ENCODE peak calls at places on chromosome 13, in eight cellular contexts. One of them, this sample, is unnamed.

GRCh38 chr13:36344173-36344572 is 2.0 kb downstream of the SPART start:
- DNase-seq in uterus: no peak
- DNase-seq in upper lobe of right lung: no peak
- DNase-seq in endothelial cell of umbilical vein: no peak
- DNase-seq in fibroblast of pulmonary artery: peak; percentile 88
- DNase-seq in tibial artery: no peak
- DNase-seq in lung: no peak
- DNase-seq in transverse colon: peak; percentile 10
- DNase-seq in this sample: no peak

GRCh38 chr13:46489586-46490023 is 63.4 kb upstream of the LRCH1 start:
- DNase-seq in lung: no peak
- DNase-seq in transverse colon: no peak
- DNase-seq in endothelial cell of umbilical vein: no peak
- DNase-seq in tibial artery: peak; percentile 89
- DNase-seq in upper lobe of right lung: no peak
- DNase-seq in fibroblast of pulmonary artery: peak; percentile 82
- DNase-seq in uterus: no peak
- DNase-seq in this sample: peak; percentile 83

GRCh38 chr13:50255639-50256038 is 240.4 kb downstream of the KCNRG start:
- DNase-seq in tibial artery: no peak
- DNase-seq in uterus: no peak
- DNase-seq in transverse colon: no peak
- DNase-seq in lung: no peak
- DNase-seq in endothelial cell of umbilical vein: no peak
- DNase-seq in upper lobe of right lung: no peak
- DNase-seq in fibroblast of pulmonary artery: no peak
- DNase-seq in this sample: no peak

GRCh38 chr13:97855570-97855970 is 97.9 kb upstream of the IPO5 start:
- DNase-seq in endothelial cell of umbilical vein: peak; percentile 78
- DNase-seq in uterus: peak; percentile 20
- DNase-seq in tibial artery: no peak
- DNase-seq in lung: no peak
- DNase-seq in transverse colon: peak; percentile 10
- DNase-seq in fibroblast of pulmonary artery: peak; percentile 86
- DNase-seq in upper lobe of right lung: no peak
- DNase-seq in this sample: no peak

GRCh38 chr13:43019811-43020210 is 3.6 kb upstream of the DNAJC15 start:
- DNase-seq in lung: no peak
- DNase-seq in tibial artery: no peak
- DNase-seq in uterus: no peak
- DNase-seq in endothelial cell of umbilical vein: no peak
- DNase-seq in fibroblast of pulmonary artery: no peak
- DNase-seq in transverse colon: no peak
- DNase-seq in upper lobe of right lung: no peak
- DNase-seq in this sample: no peak

GRCh38 chr13:37735293-37735692 is 134.3 kb downstream of the TRPC4 start:
- DNase-seq in endothelial cell of umbilical vein: no peak
- DNase-seq in tibial artery: no peak
- DNase-seq in uterus: no peak
- DNase-seq in transverse colon: no peak
- DNase-seq in fibroblast of pulmonary artery: no peak
- DNase-seq in upper lobe of right lung: no peak
- DNase-seq in lung: no peak
- DNase-seq in this sample: no peak

GRCh38 chr13:41696163-41697003 is 239.0 kb downstream of the RGCC start:
- DNase-seq in lung: no peak
- DNase-seq in endothelial cell of umbilical vein: peak; percentile 89
- DNase-seq in upper lobe of right lung: no peak
- DNase-seq in transverse colon: no peak
- DNase-seq in tibial artery: no peak
- DNase-seq in fibroblast of pulmonary artery: peak; percentile 76
- DNase-seq in uterus: no peak
- DNase-seq in this sample: no peak

GRCh38 chr13:100235311-100235901 is 146.5 kb downstream of the PCCA start:
- DNase-seq in fibroblast of pulmonary artery: peak; percentile 71
- DNase-seq in upper lobe of right lung: no peak
- DNase-seq in tibial artery: no peak
- DNase-seq in uterus: no peak
- DNase-seq in transverse colon: no peak
- DNase-seq in endothelial cell of umbilical vein: peak; percentile 67
- DNase-seq in lung: no peak
- DNase-seq in this sample: no peak

GRCh38 chr13:95530178-95530577 is 22.3 kb upstream of the CLDN10 start:
- DNase-seq in transverse colon: no peak
- DNase-seq in fibroblast of pulmonary artery: peak; percentile 72
- DNase-seq in upper lobe of right lung: no peak
- DNase-seq in lung: peak; percentile 72
- DNase-seq in tibial artery: no peak
- DNase-seq in endothelial cell of umbilical vein: peak; percentile 92
- DNase-seq in uterus: no peak
- DNase-seq in this sample: no peak

GRCh38 chr13:44140146-44140545 is 233.5 kb upstream of the SERP2 start:
- DNase-seq in uterus: no peak
- DNase-seq in tibial artery: no peak
- DNase-seq in upper lobe of right lung: no peak
- DNase-seq in fibroblast of pulmonary artery: no peak
- DNase-seq in endothelial cell of umbilical vein: no peak
- DNase-seq in lung: no peak
- DNase-seq in transverse colon: peak; percentile 62
- DNase-seq in this sample: no peak

GRCh38 chr13:33169273-33169980 is 116.1 kb downstream of the STARD13 start:
- DNase-seq in uterus: no peak
- DNase-seq in transverse colon: no peak
- DNase-seq in tibial artery: no peak
- DNase-seq in upper lobe of right lung: no peak
- DNase-seq in lung: no peak
- DNase-seq in endothelial cell of umbilical vein: peak; percentile 87
- DNase-seq in fibroblast of pulmonary artery: peak; percentile 79
- DNase-seq in this sample: no peak

GRCh38 chr13:37918116-37919100 is 48.8 kb upstream of the TRPC4 start:
- DNase-seq in lung: no peak
- DNase-seq in uterus: no peak
- DNase-seq in fibroblast of pulmonary artery: no peak
- DNase-seq in endothelial cell of umbilical vein: no peak
- DNase-seq in transverse colon: no peak
- DNase-seq in upper lobe of right lung: no peak
- DNase-seq in tibial artery: no peak
- DNase-seq in this sample: no peak

DNA sequence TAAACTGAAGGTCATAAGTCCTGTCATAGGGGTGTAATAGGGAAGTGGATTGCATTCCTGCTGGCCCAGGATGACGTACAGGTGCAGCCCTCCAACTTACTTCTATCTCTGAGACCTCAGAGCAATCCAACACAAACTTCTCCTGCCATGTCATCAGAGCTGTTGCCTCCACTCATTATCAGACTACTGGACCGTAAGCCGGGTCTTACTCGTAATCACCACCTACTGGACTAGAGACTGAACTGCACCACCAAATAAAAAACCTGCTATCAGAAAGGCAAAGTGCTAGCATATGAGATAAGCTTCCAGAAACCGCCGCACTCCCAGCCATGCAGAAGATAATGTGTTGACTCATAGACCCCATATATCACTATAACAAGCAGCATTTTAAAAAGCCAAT is 102.1 kb downstream of the SLITRK1 start:
- DNase-seq in upper lobe of right lung: no peak
- DNase-seq in tibial artery: no peak
- DNase-seq in endothelial cell of umbilical vein: no peak
- DNase-seq in fibroblast of pulmonary artery: peak; percentile 63
- DNase-seq in lung: no peak
- DNase-seq in uterus: no peak
- DNase-seq in transverse colon: no peak
- DNase-seq in this sample: no peak
- TF ChIP-seq CTCF in upper lobe of right lung: peak; percentile 11
- TF ChIP-seq CTCF in tibial artery: no peak
- TF ChIP-seq CTCF in endothelial cell of umbilical vein: no peak
- TF ChIP-seq CTCF in fibroblast of pulmonary artery: peak; percentile 66
- TF ChIP-seq CTCF in lung: no peak
- TF ChIP-seq CTCF in uterus: no peak
- TF ChIP-seq CTCF in transverse colon: no peak
- TF ChIP-seq CTCF in this sample: no peak

GRCh38 chr13:52130641-52131040 is 1.8 kb upstream of the NEK5 start:
- DNase-seq in fibroblast of pulmonary artery: no peak
- DNase-seq in lung: no peak
- DNase-seq in tibial artery: no peak
- DNase-seq in endothelial cell of umbilical vein: no peak
- DNase-seq in transverse colon: no peak
- DNase-seq in uterus: no peak
- DNase-seq in upper lobe of right lung: no peak
- DNase-seq in this sample: no peak

GRCh38 chr13:52125547-52125946 is 3.3 kb downstream of the NEK5 start:
- DNase-seq in upper lobe of right lung: no peak
- DNase-seq in transverse colon: no peak
- DNase-seq in fibroblast of pulmonary artery: no peak
- DNase-seq in endothelial cell of umbilical vein: no peak
- DNase-seq in tibial artery: no peak
- DNase-seq in uterus: no peak
- DNase-seq in lung: no peak
- DNase-seq in this sample: no peak

GRCh38 chr13:52127378-52127777 is 1.5 kb downstream of the NEK5 start:
- DNase-seq in lung: no peak
- DNase-seq in transverse colon: no peak
- DNase-seq in uterus: no peak
- DNase-seq in fibroblast of pulmonary artery: no peak
- DNase-seq in tibial artery: no peak
- DNase-seq in upper lobe of right lung: no peak
- DNase-seq in endothelial cell of umbilical vein: no peak
- DNase-seq in this sample: no peak

GRCh38 chr13:52128714-52129700 is at the start of gene NEK5:
- DNase-seq in endothelial cell of umbilical vein: peak; percentile 69
- DNase-seq in transverse colon: peak; percentile 72
- DNase-seq in upper lobe of right lung: peak; percentile 86
- DNase-seq in lung: peak; percentile 63
- DNase-seq in tibial artery: peak; percentile 71
- DNase-seq in fibroblast of pulmonary artery: peak; percentile 44
- DNase-seq in uterus: peak; percentile 47
- DNase-seq in this sample: peak; percentile 75

DNA sequence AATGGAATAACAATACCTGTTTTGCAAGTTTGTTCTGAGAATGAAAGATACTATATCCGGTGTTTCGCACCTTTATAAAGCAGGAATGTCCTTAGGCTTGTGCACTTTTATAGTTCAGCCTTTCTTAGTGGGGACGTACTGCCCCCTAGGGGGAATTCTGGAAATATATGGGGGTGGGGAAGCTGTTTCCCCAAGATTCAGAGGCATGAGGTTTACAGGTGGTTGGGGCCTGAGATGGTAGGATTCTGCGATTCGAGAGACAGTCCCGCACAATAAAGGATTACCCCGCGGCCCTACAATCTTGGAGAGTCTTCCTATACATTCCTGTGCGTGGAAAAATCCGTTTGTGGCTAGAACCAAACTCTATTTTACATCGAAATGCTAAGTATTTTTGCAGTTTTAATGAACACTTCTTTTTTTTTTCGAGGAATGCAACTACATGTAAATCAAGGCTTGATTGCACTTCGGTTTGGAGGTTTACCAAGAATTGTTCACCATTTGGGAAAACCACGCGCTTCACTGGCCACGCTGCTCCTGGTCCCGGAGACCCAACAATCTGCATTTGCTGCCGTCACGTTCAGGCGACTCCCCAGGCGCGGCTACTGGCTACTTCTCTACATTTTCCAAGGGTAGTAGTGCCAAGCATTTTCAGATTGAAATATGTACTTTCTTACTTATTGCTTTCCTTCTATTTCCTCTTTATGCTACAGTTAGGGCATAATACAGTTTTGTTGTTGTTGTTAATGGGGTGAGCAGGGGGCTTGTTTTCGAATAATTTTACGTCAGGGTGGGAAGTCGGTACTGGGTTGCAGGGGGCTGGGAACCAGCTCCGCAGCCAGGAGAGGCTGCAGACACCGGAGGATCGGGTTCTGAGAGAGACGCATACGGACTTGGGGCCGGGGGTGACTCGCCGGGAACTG is 830 bp downstream of the NEK5 start:
- DNase-seq in endothelial cell of umbilical vein: peak; percentile 79
- DNase-seq in upper lobe of right lung: no peak
- DNase-seq in tibial artery: peak; percentile 71
- DNase-seq in lung: peak; percentile 55
- DNase-seq in fibroblast of pulmonary artery: peak; percentile 68
- DNase-seq in transverse colon: peak; percentile 71
- DNase-seq in uterus: peak; percentile 47
- DNase-seq in this sample: no peak
- H3K4me3 ChIP-seq in endothelial cell of umbilical vein: peak overlapping the region; percentile 69
- H3K4me3 ChIP-seq in upper lobe of right lung: peak overlapping the region; percentile 79
- H3K4me3 ChIP-seq in tibial artery: peak overlapping the region; percentile 62
- H3K4me3 ChIP-seq in lung: peak overlapping the region; percentile 52
- H3K4me3 ChIP-seq in fibroblast of pulmonary artery: peak overlapping the region; percentile 67
- H3K4me3 ChIP-seq in transverse colon: peak overlapping the region; percentile 91
- H3K4me3 ChIP-seq in uterus: peak overlapping the region; percentile 64
- H3K4me3 ChIP-seq in this sample: peak overlapping the region; percentile 86

DNA sequence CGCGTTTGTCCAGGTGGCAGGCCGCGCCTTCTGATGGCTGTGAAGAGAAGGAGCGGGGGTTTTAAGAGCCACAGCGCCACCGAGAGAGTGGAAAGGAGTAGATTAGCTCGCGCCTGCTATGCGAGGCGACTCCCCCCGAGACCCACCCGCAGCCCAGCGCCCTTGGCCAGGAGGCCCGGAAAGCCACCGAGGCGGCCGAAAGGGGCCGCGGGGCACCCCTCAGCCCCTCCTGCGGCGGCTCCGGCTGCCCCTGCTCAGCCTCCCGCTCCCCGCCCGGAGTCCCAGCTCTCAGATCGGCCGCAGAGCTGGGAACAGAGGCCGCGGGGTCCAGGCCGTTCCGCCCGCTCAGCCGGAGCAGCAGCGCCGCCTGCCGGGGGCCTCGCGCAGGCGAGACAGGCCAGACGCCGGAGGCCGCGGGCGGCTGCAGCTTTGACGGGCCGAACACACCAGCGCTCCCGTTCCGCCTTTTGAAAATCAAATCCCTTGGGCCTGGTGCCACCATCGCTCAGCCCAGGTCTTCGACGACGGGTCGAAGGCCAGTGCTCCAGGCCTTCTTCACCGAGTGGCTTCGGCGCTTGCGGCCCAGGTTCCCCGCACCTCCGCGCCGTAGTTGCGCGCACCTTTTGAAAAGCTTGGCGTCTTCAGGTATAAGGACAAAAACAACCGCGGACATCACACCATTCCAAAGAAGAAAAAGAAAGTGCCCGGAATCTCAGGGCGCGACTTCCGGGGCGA is 15.3 kb downstream of the CDX2 start:
- DNase-seq in uterus: peak; percentile 56
- DNase-seq in tibial artery: no peak
- DNase-seq in transverse colon: peak; percentile 87
- DNase-seq in endothelial cell of umbilical vein: peak; percentile 64
- DNase-seq in fibroblast of pulmonary artery: peak; percentile 65
- DNase-seq in upper lobe of right lung: peak; percentile 91
- DNase-seq in lung: peak; percentile 66
- DNase-seq in this sample: peak; percentile 71
- TF ChIP-seq CTCF in uterus: peak; percentile 67
- TF ChIP-seq CTCF in tibial artery: peak; percentile 73
- TF ChIP-seq CTCF in transverse colon: peak; percentile 87
- TF ChIP-seq CTCF in endothelial cell of umbilical vein: peak; percentile 95
- TF ChIP-seq CTCF in fibroblast of pulmonary artery: peak; percentile 34
- TF ChIP-seq CTCF in upper lobe of right lung: peak; percentile 84
- TF ChIP-seq CTCF in lung: peak; percentile 56
- TF ChIP-seq CTCF in this sample: peak; percentile 79

DNA sequence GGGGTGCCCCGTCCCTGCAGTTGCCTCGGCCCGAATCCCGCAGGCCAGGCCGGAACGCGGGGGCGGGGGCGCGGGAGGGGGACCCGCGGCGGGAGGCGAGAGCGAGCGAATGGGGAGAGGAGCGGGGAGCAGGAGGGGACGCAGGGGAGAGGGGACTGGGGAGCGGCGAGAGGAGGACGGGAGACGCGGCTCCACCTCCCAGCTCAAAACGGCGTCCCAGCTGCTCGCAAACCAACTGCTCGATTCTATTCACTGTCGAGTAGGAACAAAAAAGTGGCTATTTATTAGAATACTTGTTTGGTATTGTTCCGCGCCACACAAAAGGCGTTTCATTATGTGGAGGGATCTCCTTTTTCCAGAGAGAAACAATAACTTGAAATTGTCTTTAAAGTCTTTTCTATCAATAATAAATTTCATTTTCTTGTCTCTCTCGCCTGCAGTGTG is 10.6 kb upstream of the SOX1 start:
- DNase-seq in endothelial cell of umbilical vein: no peak
- DNase-seq in lung: no peak
- DNase-seq in transverse colon: no peak
- DNase-seq in upper lobe of right lung: no peak
- DNase-seq in fibroblast of pulmonary artery: no peak
- DNase-seq in uterus: no peak
- DNase-seq in tibial artery: no peak
- DNase-seq in this sample: no peak
- H3K4me3 ChIP-seq in endothelial cell of umbilical vein: no peak overlapping the region
- H3K4me3 ChIP-seq in lung: no peak overlapping the region
- H3K4me3 ChIP-seq in transverse colon: no peak overlapping the region
- H3K4me3 ChIP-seq in upper lobe of right lung: no peak overlapping the region
- H3K4me3 ChIP-seq in fibroblast of pulmonary artery: no peak overlapping the region
- H3K4me3 ChIP-seq in uterus: no peak overlapping the region
- H3K4me3 ChIP-seq in tibial artery: no peak overlapping the region
- H3K4me3 ChIP-seq in this sample: peak overlapping the region; percentile 28